ENCODE peak calls at places on chromosomes 4 and X, in five cellular contexts. One of them, this sample, is unnamed.

GRCh38 chr4:109433281-109434006 is at the start of gene SEC24B:
- DNase-seq in lower leg skin: peak
- DNase-seq in lower lobe of right lung: peak
- DNase-seq in HFFc6: peak
- DNase-seq in left lung: peak
- DNase-seq in this sample: no peak

GRCh38 chrX:150903110-150903508 is 4.6 kb upstream of the CD99L2 start:
- DNase-seq in HFFc6: no peak
- DNase-seq in lower leg skin: no peak
- DNase-seq in left lung: no peak
- DNase-seq in lower lobe of right lung: no peak
- DNase-seq in this sample: no peak

GRCh38 chr4:78360466-78360865 is 191.1 kb upstream of the ANXA3 start:
- DNase-seq in lower lobe of right lung: no peak
- DNase-seq in HFFc6: no peak
- DNase-seq in lower leg skin: no peak
- DNase-seq in left lung: no peak
- DNase-seq in this sample: no peak

GRCh38 chrX:47573334-47574095 is 8.7 kb upstream of the TIMP1 start:
- DNase-seq in lower lobe of right lung: no peak
- DNase-seq in lower leg skin: no peak
- DNase-seq in HFFc6: no peak
- DNase-seq in left lung: no peak
- DNase-seq in this sample: no peak

GRCh38 chr4:67204441-67204840 is 340.9 kb downstream of the CENPC start:
- DNase-seq in HFFc6: no peak
- DNase-seq in lower leg skin: no peak
- DNase-seq in left lung: no peak
- DNase-seq in lower lobe of right lung: no peak
- DNase-seq in this sample: no peak

GRCh38 chr4:7863911-7864681 is 75.6 kb downstream of the AFAP1 start:
- DNase-seq in lower lobe of right lung: no peak
- DNase-seq in HFFc6: no peak
- DNase-seq in lower leg skin: no peak
- DNase-seq in left lung: no peak
- DNase-seq in this sample: no peak

GRCh38 chr4:135065366-135065765 is 863.8 kb upstream of the PABPC4L start:
- DNase-seq in HFFc6: no peak
- DNase-seq in lower lobe of right lung: no peak
- DNase-seq in lower leg skin: no peak
- DNase-seq in left lung: no peak
- DNase-seq in this sample: no peak

GRCh38 chr4:83599183-83599582 is 63.3 kb downstream of the GPAT3 start:
- DNase-seq in lower lobe of right lung: no peak
- DNase-seq in lower leg skin: no peak
- DNase-seq in HFFc6: peak
- DNase-seq in left lung: no peak
- DNase-seq in this sample: no peak

GRCh38 chr4:2939383-2940243 is 23.6 kb downstream of the NOP14 start:
- DNase-seq in lower leg skin: peak
- DNase-seq in left lung: peak
- DNase-seq in lower lobe of right lung: no peak
- DNase-seq in HFFc6: no peak
- DNase-seq in this sample: no peak

GRCh38 chrX:97332963-97333362 is 449.3 kb downstream of the RPA4 start:
- DNase-seq in lower lobe of right lung: no peak
- DNase-seq in left lung: no peak
- DNase-seq in lower leg skin: no peak
- DNase-seq in HFFc6: peak
- DNase-seq in this sample: no peak

GRCh38 chr4:88940506-88940905 is 116.5 kb downstream of the FAM13A start:
- DNase-seq in left lung: no peak
- DNase-seq in lower leg skin: no peak
- DNase-seq in HFFc6: no peak
- DNase-seq in lower lobe of right lung: no peak
- DNase-seq in this sample: no peak

GRCh38 chr4:185138161-185138560 is 4.9 kb upstream of the SLC25A4 start:
- DNase-seq in left lung: no peak
- DNase-seq in HFFc6: no peak
- DNase-seq in lower leg skin: no peak
- DNase-seq in lower lobe of right lung: no peak
- DNase-seq in this sample: no peak

GRCh38 chr4:184267673-184268573 is 50.2 kb upstream of the ENPP6 start:
- DNase-seq in HFFc6: peak
- DNase-seq in left lung: peak
- DNase-seq in lower leg skin: peak
- DNase-seq in lower lobe of right lung: peak
- DNase-seq in this sample: no peak

GRCh38 chr4:985123-985830 is 1.6 kb upstream of the IDUA start:
- DNase-seq in HFFc6: no peak
- DNase-seq in lower lobe of right lung: peak
- DNase-seq in left lung: peak
- DNase-seq in lower leg skin: no peak
- DNase-seq in this sample: peak

GRCh38 chr4:140260227-140260626 is 106.2 kb upstream of the MAML3 start:
- DNase-seq in lower lobe of right lung: no peak
- DNase-seq in lower leg skin: no peak
- DNase-seq in HFFc6: peak
- DNase-seq in left lung: no peak
- DNase-seq in this sample: no peak

GRCh38 chr4:111671756-111672155 is 473.5 kb upstream of the FAM241A start:
- DNase-seq in left lung: no peak
- DNase-seq in HFFc6: no peak
- DNase-seq in lower leg skin: no peak
- DNase-seq in lower lobe of right lung: no peak
- DNase-seq in this sample: peak

GRCh38 chr4:159946983-159947645 is 844.2 kb downstream of the RAPGEF2 start:
- DNase-seq in left lung: no peak
- DNase-seq in HFFc6: peak
- DNase-seq in lower leg skin: no peak
- DNase-seq in lower lobe of right lung: no peak
- DNase-seq in this sample: no peak

GRCh38 chr4:164383187-164384181 is 370.4 kb upstream of the SMIM31 start:
- DNase-seq in lower lobe of right lung: no peak
- DNase-seq in HFFc6: no peak
- DNase-seq in left lung: no peak
- DNase-seq in lower leg skin: no peak
- DNase-seq in this sample: no peak

GRCh38 chr4:13160906-13161305 is 323.2 kb downstream of the RAB28 start:
- DNase-seq in lower lobe of right lung: no peak
- DNase-seq in left lung: no peak
- DNase-seq in HFFc6: peak
- DNase-seq in lower leg skin: no peak
- DNase-seq in this sample: no peak

GRCh38 chr4:136650541-136651277 is 881.6 kb downstream of the PCDH18 start:
- DNase-seq in left lung: no peak
- DNase-seq in lower lobe of right lung: no peak
- DNase-seq in lower leg skin: no peak
- DNase-seq in HFFc6: no peak
- DNase-seq in this sample: no peak

GRCh38 chr4:181674315-181674714 is 568.9 kb upstream of the TENM3 start:
- DNase-seq in lower lobe of right lung: no peak
- DNase-seq in lower leg skin: no peak
- DNase-seq in left lung: no peak
- DNase-seq in HFFc6: peak
- DNase-seq in this sample: no peak

GRCh38 chrX:1378306-1378758 is 13.6 kb downstream of the SLC25A6 start:
- DNase-seq in HFFc6: no peak
- DNase-seq in lower leg skin: no peak
- DNase-seq in left lung: no peak
- DNase-seq in lower lobe of right lung: peak
- DNase-seq in this sample: no peak

GRCh38 chr4:72641611-72642010 is 72.6 kb upstream of the ADAMTS3 start:
- DNase-seq in left lung: no peak
- DNase-seq in lower lobe of right lung: no peak
- DNase-seq in lower leg skin: no peak
- DNase-seq in HFFc6: no peak
- DNase-seq in this sample: no peak

GRCh38 chr4:89598602-89599001 is 238.4 kb downstream of the SNCA start:
- DNase-seq in lower lobe of right lung: no peak
- DNase-seq in HFFc6: peak
- DNase-seq in lower leg skin: no peak
- DNase-seq in left lung: no peak
- DNase-seq in this sample: no peak

GRCh38 chrX:136643243-136643642 is 4.7 kb upstream of the CD40LG start:
- DNase-seq in lower leg skin: no peak
- DNase-seq in HFFc6: no peak
- DNase-seq in lower lobe of right lung: no peak
- DNase-seq in left lung: no peak
- DNase-seq in this sample: no peak

GRCh38 chr4:181085584-181085983 is 1157.6 kb upstream of the TENM3 start:
- DNase-seq in lower leg skin: no peak
- DNase-seq in left lung: no peak
- DNase-seq in lower lobe of right lung: no peak
- DNase-seq in HFFc6: no peak
- DNase-seq in this sample: no peak

GRCh38 chr4:21470531-21470930 is 478.0 kb downstream of the KCNIP4 start:
- DNase-seq in left lung: no peak
- DNase-seq in lower lobe of right lung: no peak
- DNase-seq in HFFc6: peak
- DNase-seq in lower leg skin: no peak
- DNase-seq in this sample: no peak

GRCh38 chrX:141936080-141936479 is 32.4 kb downstream of the MAGEC1 start:
- DNase-seq in HFFc6: peak
- DNase-seq in lower leg skin: no peak
- DNase-seq in left lung: no peak
- DNase-seq in lower lobe of right lung: no peak
- DNase-seq in this sample: no peak
- TF ChIP-seq CTCF in HFFc6: peak
- TF ChIP-seq CTCF in lower leg skin: no peak
- TF ChIP-seq CTCF in left lung: no peak
- TF ChIP-seq CTCF in lower lobe of right lung: no peak
- TF ChIP-seq CTCF in this sample: no peak

GRCh38 chr4:152643153-152644035 is 36.4 kb downstream of the TMEM154 start:
- DNase-seq in left lung: peak
- DNase-seq in HFFc6: no peak
- DNase-seq in lower leg skin: no peak
- DNase-seq in lower lobe of right lung: peak
- DNase-seq in this sample: no peak

GRCh38 chr4:152644130-152644529 is 35.7 kb downstream of the TMEM154 start:
- DNase-seq in left lung: no peak
- DNase-seq in lower leg skin: no peak
- DNase-seq in lower lobe of right lung: no peak
- DNase-seq in HFFc6: no peak
- DNase-seq in this sample: no peak

GRCh38 chr4:152635876-152636275 is 43.9 kb downstream of the TMEM154 start:
- DNase-seq in HFFc6: no peak
- DNase-seq in left lung: no peak
- DNase-seq in lower lobe of right lung: no peak
- DNase-seq in lower leg skin: no peak
- DNase-seq in this sample: no peak

DNA sequence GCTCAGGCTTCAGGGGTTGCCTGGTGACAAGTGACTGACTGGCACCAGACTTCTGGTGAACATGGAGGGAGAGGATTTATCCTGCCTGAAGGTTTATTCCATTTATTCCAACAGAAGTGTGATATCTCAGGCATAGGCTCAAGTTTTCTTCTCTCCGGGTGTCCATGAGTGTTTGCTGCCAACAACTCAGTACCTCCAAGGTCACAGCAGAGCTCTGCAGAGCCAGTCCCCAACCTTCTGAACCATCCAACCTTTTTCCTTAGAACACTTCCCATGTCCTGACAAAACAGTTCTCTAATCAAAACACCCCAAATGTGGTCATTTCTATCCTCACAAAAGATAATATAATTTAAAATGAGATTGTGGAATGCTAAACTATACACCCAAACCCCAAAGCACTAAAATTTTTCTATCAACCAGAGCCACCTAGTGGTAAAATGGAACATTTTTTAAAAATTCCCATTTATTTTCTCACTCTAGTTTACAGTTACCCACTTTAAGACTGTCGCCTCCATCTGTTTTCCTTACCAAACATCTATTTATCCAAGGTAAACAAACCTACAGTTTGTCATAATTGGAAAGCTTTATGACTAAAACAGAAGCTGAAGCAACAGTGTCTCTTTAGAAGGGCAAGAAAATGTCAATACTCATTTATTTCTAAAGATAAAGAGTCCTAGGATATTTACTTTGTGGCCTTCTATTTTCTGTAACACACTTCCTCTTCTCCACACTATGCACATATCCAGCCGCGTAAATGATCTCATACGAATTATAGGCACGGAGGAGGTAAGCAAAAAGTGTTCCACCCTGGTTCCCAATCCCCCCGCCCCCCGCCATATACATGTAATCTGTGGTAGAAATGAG is 39.5 kb downstream of the TMEM154 start:
- DNase-seq in lower lobe of right lung: no peak
- DNase-seq in lower leg skin: no peak
- DNase-seq in HFFc6: peak
- DNase-seq in left lung: no peak
- DNase-seq in this sample: no peak
- TF ChIP-seq CTCF in lower lobe of right lung: peak
- TF ChIP-seq CTCF in lower leg skin: no peak
- TF ChIP-seq CTCF in HFFc6: peak
- TF ChIP-seq CTCF in left lung: peak
- TF ChIP-seq CTCF in this sample: peak

DNA sequence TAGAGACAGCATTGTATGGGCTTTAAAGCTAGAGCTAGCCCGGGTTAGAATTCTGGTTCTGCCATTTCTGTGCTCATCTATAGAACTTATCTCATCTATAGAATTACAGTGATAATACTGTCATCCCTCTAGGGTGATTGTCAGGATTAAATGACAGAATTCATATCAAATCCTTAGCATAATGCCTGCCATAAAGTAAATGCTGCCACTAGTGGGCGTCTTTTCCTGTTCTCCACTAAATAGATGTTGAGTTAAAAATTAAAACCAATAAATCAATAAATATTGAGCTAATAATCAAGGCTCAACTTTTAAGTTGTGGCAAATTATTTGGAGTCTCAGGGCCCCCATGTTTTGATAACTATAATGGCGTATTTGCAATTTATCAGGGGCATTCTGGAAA is 19.7 kb downstream of the GRIA3 start:
- DNase-seq in HFFc6: no peak
- DNase-seq in lower lobe of right lung: no peak
- DNase-seq in left lung: no peak
- DNase-seq in lower leg skin: no peak
- DNase-seq in this sample: no peak
- TF ChIP-seq CTCF in HFFc6: peak
- TF ChIP-seq CTCF in lower lobe of right lung: no peak
- TF ChIP-seq CTCF in left lung: no peak
- TF ChIP-seq CTCF in lower leg skin: no peak
- TF ChIP-seq CTCF in this sample: no peak

GRCh38 chr4:40506492-40506891 is 123.2 kb downstream of the RBM47 start:
- DNase-seq in lower lobe of right lung: no peak
- DNase-seq in HFFc6: no peak
- DNase-seq in lower leg skin: no peak
- DNase-seq in left lung: no peak
- DNase-seq in this sample: no peak

GRCh38 chr4:40506066-40506465 is 123.6 kb downstream of the RBM47 start:
- DNase-seq in lower leg skin: no peak
- DNase-seq in left lung: no peak
- DNase-seq in lower lobe of right lung: no peak
- DNase-seq in HFFc6: no peak
- DNase-seq in this sample: no peak

GRCh38 chr4:40500781-40501180 is 128.9 kb downstream of the RBM47 start:
- DNase-seq in HFFc6: no peak
- DNase-seq in lower leg skin: no peak
- DNase-seq in left lung: no peak
- DNase-seq in lower lobe of right lung: no peak
- DNase-seq in this sample: no peak

GRCh38 chr4:40502936-40503335 is 126.7 kb downstream of the RBM47 start:
- DNase-seq in left lung: no peak
- DNase-seq in lower lobe of right lung: no peak
- DNase-seq in HFFc6: no peak
- DNase-seq in lower leg skin: no peak
- DNase-seq in this sample: no peak

GRCh38 chr4:40502220-40502619 is 127.4 kb downstream of the RBM47 start:
- DNase-seq in lower lobe of right lung: no peak
- DNase-seq in left lung: no peak
- DNase-seq in HFFc6: no peak
- DNase-seq in lower leg skin: no peak
- DNase-seq in this sample: no peak
- TF ChIP-seq CTCF in lower lobe of right lung: no peak
- TF ChIP-seq CTCF in left lung: no peak
- TF ChIP-seq CTCF in HFFc6: no peak
- TF ChIP-seq CTCF in lower leg skin: no peak
- TF ChIP-seq CTCF in this sample: no peak